ENCODE peak calls at places on chromosomes 6 and 20, in nine cellular contexts. P is lower leg skin, V is stomach, R is A549, A is body of pancreas, X is HCT116, W is H54, Z is ovary, T is esophagus squamous epithelium. I is an unnamed sample.

GRCh38 chr6:130240232-130240631 is 17.5 kb upstream of the SAMD3 start:
- DNase-seq in T (no peak), W (no peak), P (no peak), A (no peak), X (no peak), R (no peak), Z (no peak), V (no peak), I (no peak)

GRCh38 chr6:61711849-61712248 is 574.2 kb downstream of the KHDRBS2 start:
- DNase-seq in P (no peak), T (no peak), V (no peak), R (no peak), Z (no peak), X (no peak), W (no peak), A (no peak), I (no peak)

GRCh38 chr20:63381781-63382431 is 20.8 kb upstream of the CHRNA4 start:
- DNase-seq in W (peak), P (no peak), R (peak), Z (peak), A (no peak), X (no peak), V (no peak), T (no peak), I (peak)

GRCh38 chr6:105819774-105820173 is 266.4 kb upstream of the PRDM1 start:
- DNase-seq in X (no peak), A (no peak), W (no peak), R (no peak), T (no peak), Z (no peak), P (no peak), V (no peak), I (no peak)

GRCh38 chr6:106084973-106085686 is 1.0 kb upstream of the PRDM1 start:
- DNase-seq in P (no peak), R (no peak), V (no peak), W (no peak), T (no peak), A (no peak), X (no peak), Z (no peak), I (no peak)

GRCh38 chr6:12555267-12555666 is 161.3 kb upstream of the PHACTR1 start:
- DNase-seq in V (no peak), R (no peak), X (no peak), A (no peak), P (no peak), Z (no peak), T (no peak), W (no peak), I (no peak)

GRCh38 chr6:147054158-147054557 is 150.1 kb upstream of the STXBP5 start:
- DNase-seq in R (no peak), X (no peak), V (no peak), A (no peak), T (no peak), W (no peak), Z (no peak), P (no peak), I (no peak)

GRCh38 chr20:56690531-56691175 is 61.5 kb downstream of the TFAP2C start:
- DNase-seq in X (no peak), Z (no peak), T (no peak), R (no peak), V (no peak), W (no peak), A (no peak), P (no peak), I (no peak)

GRCh38 chr6:41733707-41734665 is 1.4 kb downstream of the TFEB start:
- DNase-seq in T (no peak), R (peak), A (peak), V (peak), P (peak), Z (peak), W (peak), X (peak), I (peak)

GRCh38 chr6:148565931-148566663 is 180.7 kb upstream of the UST start:
- DNase-seq in W (peak), R (no peak), A (peak), Z (no peak), V (peak), P (no peak), T (no peak), X (peak), I (no peak)

GRCh38 chr6:106178900-106179299 is 92.8 kb downstream of the PRDM1 start:
- DNase-seq in W (no peak), P (no peak), X (no peak), T (no peak), A (no peak), Z (no peak), R (no peak), V (no peak), I (no peak)

DNA sequence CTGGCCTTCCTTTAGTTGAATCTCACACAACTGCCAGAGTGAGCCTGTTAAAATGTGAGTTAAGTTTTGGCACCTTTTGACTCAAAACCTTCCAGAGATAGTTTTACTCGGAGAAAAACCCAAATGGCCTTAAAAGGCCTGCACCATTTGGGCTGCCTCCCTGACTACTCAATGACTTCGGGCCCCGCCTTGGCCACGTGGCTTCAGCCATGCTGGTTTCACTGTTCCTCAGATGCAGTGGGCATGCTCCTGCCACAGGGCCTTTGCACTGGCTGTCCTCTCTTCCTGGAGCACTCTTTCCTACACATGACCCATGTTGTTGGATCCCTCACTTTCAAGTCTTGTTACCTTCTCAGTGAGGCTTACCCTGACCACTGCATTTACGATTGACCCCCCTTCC is 18.3 kb downstream of the VEGFA start:
- DNase-seq in X (no peak), P (no peak), W (no peak), R (no peak), Z (no peak), A (no peak), V (no peak), T (no peak), I (no peak)
- TF ChIP-seq POLR2A in X (no peak), P (no peak), W (no peak), R (no peak), Z (no peak), A (no peak), V (no peak), T (no peak), I (no peak)

GRCh38 chr20:45341939-45342862 is 6.0 kb downstream of the SDC4 start:
- DNase-seq in A (peak), T (no peak), W (no peak), Z (peak), V (peak), P (no peak), X (no peak), R (no peak), I (no peak)

GRCh38 chr20:45343445-45343866 is 4.8 kb downstream of the SDC4 start:
- DNase-seq in T (no peak), W (no peak), V (peak), A (peak), Z (no peak), X (no peak), R (no peak), P (no peak), I (no peak)

GRCh38 chr20:45343867-45344721 is 4.1 kb downstream of the SDC4 start:
- DNase-seq in X (peak), W (peak), P (no peak), A (peak), V (peak), Z (no peak), T (no peak), R (no peak), I (no peak)

GRCh38 chr20:45341579-45341938 is 6.7 kb downstream of the SDC4 start:
- DNase-seq in A (peak), R (no peak), X (no peak), P (no peak), V (no peak), T (no peak), W (no peak), Z (no peak), I (no peak)

GRCh38 chr20:45342863-45343444 is 5.3 kb downstream of the SDC4 start:
- DNase-seq in R (no peak), X (no peak), P (no peak), W (no peak), T (no peak), Z (no peak), V (no peak), A (peak), I (no peak)
- TF ChIP-seq POLR2A in R (no peak), X (no peak), P (no peak), W (no peak), T (no peak), Z (no peak), V (no peak), A (no peak), I (no peak)

GRCh38 chr6:104400844-104401243 is 458.9 kb downstream of the HACE1 start:
- DNase-seq in R (no peak), X (no peak), T (no peak), V (no peak), P (no peak), A (no peak), Z (no peak), W (no peak), I (no peak)

DNA sequence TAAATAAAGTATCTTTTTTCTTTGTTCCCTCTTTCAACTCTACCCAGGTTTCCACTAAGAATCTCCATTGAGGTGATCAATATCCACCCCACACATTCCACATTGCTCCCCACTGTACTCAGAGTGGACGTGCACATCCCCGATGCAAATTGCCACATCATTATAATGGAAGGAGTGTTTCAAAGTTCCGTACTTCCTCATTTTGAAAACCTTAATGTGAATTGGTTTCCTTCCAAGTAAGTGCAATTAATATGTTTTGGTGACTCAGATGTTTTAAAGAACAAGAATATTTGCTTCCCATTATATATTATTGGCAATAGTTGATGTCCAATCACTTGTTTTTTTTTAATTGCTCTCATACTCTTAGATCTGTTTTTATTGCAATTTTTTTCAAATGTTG is 463.6 kb downstream of the HACE1 start:
- DNase-seq in X (no peak), T (no peak), A (no peak), P (no peak), Z (no peak), W (no peak), R (no peak), V (no peak), I (no peak)
- TF ChIP-seq POLR2A in X (no peak), T (no peak), A (no peak), P (no peak), Z (no peak), W (no peak), R (no peak), V (no peak), I (no peak)

GRCh38 chr6:31901953-31902643 is at the start of gene ZBTB12:
- DNase-seq in X (peak), W (peak), A (peak), R (peak), P (peak), T (no peak), Z (peak), V (peak), I (peak)
- TF ChIP-seq POLR2A in X (no peak), W (peak), A (peak), R (peak), P (no peak), T (peak), Z (peak), V (no peak), I (no peak)

DNA sequence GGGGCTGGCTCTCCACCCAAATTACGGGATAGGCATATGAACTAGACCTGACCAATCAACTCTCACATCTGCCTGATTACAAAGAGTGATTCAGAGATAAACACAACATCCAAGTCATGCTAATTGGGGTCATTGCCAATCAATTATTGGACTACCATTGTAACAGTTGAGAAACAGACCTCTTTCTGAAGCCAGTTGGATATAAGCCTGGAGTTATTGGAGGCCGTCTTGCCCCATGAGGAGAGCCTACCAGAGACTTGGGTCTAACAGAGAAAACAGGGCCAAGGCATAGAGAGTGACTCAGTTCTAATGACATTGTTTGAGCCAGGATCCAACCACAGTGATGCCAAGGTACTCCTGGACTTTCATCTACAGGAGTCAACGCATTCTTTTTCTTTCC is 39.4 kb upstream of the HIVEP2 start:
- DNase-seq in R (no peak), W (no peak), Z (no peak), T (no peak), A (no peak), P (no peak), X (no peak), V (no peak), I (no peak)
- TF ChIP-seq POLR2A in R (no peak), W (no peak), Z (no peak), T (no peak), A (no peak), P (no peak), X (no peak), V (no peak), I (no peak)

GRCh38 chr6:134821397-134821796 is 128.5 kb downstream of the ALDH8A1 start:
- DNase-seq in V (no peak), P (no peak), X (no peak), T (no peak), Z (no peak), A (no peak), R (no peak), W (no peak), I (no peak)

GRCh38 chr6:134822920-134823430 is 126.9 kb downstream of the ALDH8A1 start:
- DNase-seq in X (peak), R (peak), P (no peak), V (peak), T (no peak), W (peak), A (peak), Z (peak), I (peak)

GRCh38 chr6:134821914-134822862 is 127.7 kb downstream of the ALDH8A1 start:
- DNase-seq in Z (no peak), P (no peak), W (no peak), X (no peak), R (no peak), A (no peak), T (no peak), V (no peak), I (no peak)

GRCh38 chr6:134826889-134827737 is 122.8 kb downstream of the ALDH8A1 start:
- DNase-seq in T (no peak), A (peak), W (peak), X (no peak), V (peak), Z (peak), R (no peak), P (peak), I (no peak)

GRCh38 chr6:134823635-134824034 is 126.3 kb downstream of the ALDH8A1 start:
- DNase-seq in V (no peak), R (no peak), A (no peak), W (no peak), T (no peak), X (no peak), P (no peak), Z (no peak), I (no peak)
- TF ChIP-seq POLR2A in V (no peak), R (no peak), A (no peak), W (no peak), T (no peak), X (no peak), P (no peak), Z (no peak), I (no peak)

DNA sequence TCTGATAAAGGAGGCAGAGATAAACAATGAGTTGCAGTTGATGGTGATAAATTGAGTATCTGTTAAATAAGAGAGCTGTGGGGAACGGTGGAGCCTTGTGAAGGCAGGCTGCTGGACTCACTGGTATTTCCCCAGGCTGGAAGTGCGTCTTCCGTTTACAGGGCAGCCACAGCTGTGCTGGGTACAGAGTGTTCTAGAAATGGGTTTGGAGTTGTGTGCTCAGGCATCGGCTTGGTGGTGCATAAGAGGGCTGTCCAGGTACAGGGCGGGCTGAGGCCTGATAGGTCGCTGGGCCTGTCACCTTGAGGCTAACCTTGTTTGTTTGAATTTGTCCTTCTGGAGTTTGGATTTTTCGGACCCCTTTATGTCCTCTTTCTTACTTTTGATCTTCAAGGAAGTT is 39.3 kb downstream of the ARID1B start:
- DNase-seq in A (peak), W (no peak), P (no peak), V (peak), X (no peak), R (no peak), Z (peak), T (no peak), I (no peak)
- TF ChIP-seq POLR2A in A (no peak), W (no peak), P (no peak), V (no peak), X (no peak), R (no peak), Z (no peak), T (no peak), I (no peak)

DNA sequence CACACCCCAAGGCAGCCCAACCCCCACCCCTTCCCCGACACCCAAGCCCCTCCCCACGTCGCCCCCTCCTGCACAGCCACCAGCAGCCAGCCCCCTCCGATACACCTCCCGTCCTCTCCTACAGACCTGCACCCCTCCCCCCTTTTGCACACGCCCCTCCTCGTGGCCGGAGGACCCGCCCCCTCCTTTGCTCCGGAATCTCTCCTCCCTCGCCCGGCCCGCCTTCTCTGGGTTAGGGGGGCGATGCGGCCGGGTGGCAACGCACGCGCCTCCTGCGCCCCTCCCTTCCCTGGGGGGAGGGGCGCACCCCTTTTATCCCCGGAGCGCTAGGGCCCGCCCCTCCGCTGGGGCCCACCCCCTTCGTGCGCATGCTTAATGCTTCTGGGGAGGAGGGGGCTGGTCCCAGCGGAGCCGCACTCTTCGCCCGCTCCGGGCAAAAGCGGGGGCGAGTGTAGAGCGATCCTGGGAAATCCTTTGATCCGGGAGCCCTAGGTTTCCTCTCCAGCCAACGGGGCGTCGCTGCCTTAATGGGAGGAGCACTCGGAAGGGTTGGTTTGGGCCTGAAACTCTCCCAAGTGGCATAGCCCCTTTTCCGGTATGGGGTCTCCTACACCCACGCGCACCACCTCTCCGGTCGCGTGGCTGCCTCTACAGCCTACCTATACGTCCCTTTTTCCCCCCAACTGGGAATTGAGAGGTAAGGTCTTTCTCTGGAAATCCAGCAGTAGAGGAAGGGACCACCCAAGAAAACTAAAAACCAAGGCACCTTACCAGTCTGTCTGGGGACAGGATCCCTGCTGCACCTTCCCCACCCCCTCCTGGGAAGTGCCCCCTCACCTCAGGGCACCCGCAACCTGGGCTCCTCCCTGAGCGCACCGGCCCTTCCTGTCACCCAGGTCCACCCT is 1.9 kb downstream of the SOX12 start:
- DNase-seq in P (peak), V (peak), A (peak), X (peak), R (peak), W (peak), T (peak), Z (peak), I (peak)
- TF ChIP-seq POLR2A in P (no peak), V (no peak), A (no peak), X (no peak), R (peak), W (peak), T (peak), Z (peak), I (peak)

GRCh38 chr6:73460044-73460443 is 1.5 kb upstream of the MTO1 start:
- DNase-seq in W (no peak), V (no peak), Z (no peak), A (no peak), X (no peak), T (no peak), R (no peak), P (peak), I (no peak)

GRCh38 chr6:73455865-73456629 is 4.0 kb upstream of the CGAS start:
- DNase-seq in P (peak), A (no peak), X (no peak), Z (no peak), T (no peak), W (no peak), R (no peak), V (no peak), I (no peak)

GRCh38 chr6:73461537-73462350 is at the start of gene MTO1:
- DNase-seq in W (peak), V (peak), Z (peak), T (peak), R (peak), A (peak), X (peak), P (peak), I (peak)
- TF ChIP-seq POLR2A in W (peak), V (no peak), Z (peak), T (peak), R (peak), A (no peak), X (peak), P (peak), I (peak)

GRCh38 chr20:53581444-53582311 is 12.0 kb downstream of the ZNF217 start:
- DNase-seq in A (no peak), T (no peak), W (no peak), R (no peak), X (no peak), Z (no peak), V (peak), P (peak), I (no peak)
- TF ChIP-seq POLR2A in A (no peak), T (peak), W (no peak), R (no peak), X (no peak), Z (no peak), V (no peak), P (no peak), I (peak)

I was measured in GM12892.